ENCODE peak calls at places on chromosomes 7 and 10, in nine cellular contexts. R is SK-N-DZ; O is hypothalamus; I is stimulated activated CD4-positive, alpha-beta T cell treated with anti-CD3 and anti-CD28 coated beads, Interleukin-12 subunit alpha, Interleukin-12 subunit beta, amount 100 ng/mL, for 4 hours; Y is activated T-cell treated with anti-CD3 and anti-CD28 coated beads, Interleukin-2, amount 50 U/mL, for 72 hours; Z is hippocampal formation; P is mucosa of gallbladder; T is neuronal stem cell; G is HT-29. Q is an unnamed sample.

GRCh38 chr7:128281605-128282380 is 40.7 kb downstream of the LEP start:
- DNase-seq in R (no peak), O (no peak), I (no peak), Y (no peak), Z (no peak), P (no peak), T (no peak), G (no peak), Q (peak; percentile 14)

GRCh38 chr10:30553625-30554442 is 75.7 kb downstream of the LYZL2 start:
- DNase-seq in R (no peak), O (no peak), I (no peak), Y (no peak), Z (no peak), P (peak; percentile 80), T (peak; percentile 8), G (peak; percentile 64), Q (peak; percentile 9)

GRCh38 chr10:104641150-104642000 is at the start of gene SORCS3:
- DNase-seq in R (no peak), O (no peak), I (no peak), Y (no peak), Z (no peak), P (no peak), T (peak; percentile 44), G (no peak), Q (no peak)

GRCh38 chr7:129188372-129188891 is at the start of gene SMO:
- DNase-seq in R (peak; percentile 79), O (no peak), I (peak; percentile 17), Y (peak; percentile 29), Z (no peak), P (peak; percentile 31), T (peak; percentile 93), G (no peak), Q (no peak)

GRCh38 chr7:70178206-70178605 is 579.9 kb downstream of the AUTS2 start:
- DNase-seq in R (no peak), O (no peak), I (no peak), Y (no peak), Z (no peak), P (no peak), T (no peak), G (no peak), Q (no peak)

GRCh38 chr10:124992462-124993344 is 50.8 kb downstream of the ZRANB1 start:
- DNase-seq in R (peak; percentile 56), O (peak; percentile 43), I (no peak), Y (no peak), Z (peak; percentile 79), P (peak; percentile 74), T (peak; percentile 36), G (peak; percentile 61), Q (peak; percentile 88)

GRCh38 chr7:113730309-113730955 is 188.4 kb downstream of the PPP1R3A start:
- DNase-seq in R (no peak), O (no peak), I (no peak), Y (no peak), Z (no peak), P (no peak), T (no peak), G (no peak), Q (no peak)

GRCh38 chr10:28698075-28698474 is 20.8 kb downstream of the BAMBI start:
- DNase-seq in R (no peak), O (no peak), I (no peak), Y (no peak), Z (no peak), P (no peak), T (no peak), G (no peak), Q (no peak)

GRCh38 chr10:588246-589165 is 101.0 kb downstream of the DIP2C start:
- DNase-seq in R (peak; percentile 94), O (no peak), I (no peak), Y (no peak), Z (no peak), P (no peak), T (no peak), G (no peak), Q (no peak)

GRCh38 chr10:117967149-117967548 is 79.6 kb downstream of the RAB11FIP2 start:
- DNase-seq in R (no peak), O (no peak), I (no peak), Y (no peak), Z (no peak), P (no peak), T (no peak), G (no peak), Q (no peak)

GRCh38 chr7:15462721-15463389 is 99.0 kb downstream of the AGMO start:
- DNase-seq in R (no peak), O (no peak), I (no peak), Y (no peak), Z (no peak), P (no peak), T (no peak), G (no peak), Q (no peak)

GRCh38 chr7:97819161-97819560 is 53.0 kb downstream of the ASNS start:
- DNase-seq in R (no peak), O (no peak), I (no peak), Y (no peak), Z (no peak), P (no peak), T (no peak), G (peak; percentile 80), Q (no peak)

GRCh38 chr7:51029586-51030230 is 247.0 kb upstream of the GRB10 start:
- DNase-seq in R (no peak), O (no peak), I (no peak), Y (no peak), Z (no peak), P (no peak), T (no peak), G (no peak), Q (no peak)

GRCh38 chr7:43876976-43877745 is 7.8 kb upstream of the MRPS24 start:
- DNase-seq in R (no peak), O (no peak), I (no peak), Y (no peak), Z (no peak), P (no peak), T (no peak), G (no peak), Q (no peak)

GRCh38 chr7:54343511-54343910 is 198.7 kb upstream of the VSTM2A start:
- DNase-seq in R (no peak), O (no peak), I (no peak), Y (no peak), Z (no peak), P (no peak), T (no peak), G (no peak), Q (no peak)

GRCh38 chr10:13877154-13877909 is 290.6 kb downstream of the PRPF18 start:
- DNase-seq in R (no peak), O (no peak), I (no peak), Y (no peak), Z (no peak), P (peak; percentile 33), T (no peak), G (no peak), Q (no peak)

GRCh38 chr10:14758994-14759664 is 15.6 kb downstream of the FAM107B start:
- DNase-seq in R (no peak), O (no peak), I (peak; percentile 8), Y (peak; percentile 19), Z (no peak), P (no peak), T (no peak), G (peak; percentile 67), Q (no peak)

GRCh38 chr7:151018421-151019129 is 5.7 kb downstream of the ATG9B start:
- DNase-seq in R (no peak), O (no peak), I (peak; percentile 44), Y (peak; percentile 35), Z (no peak), P (peak; percentile 38), T (no peak), G (no peak), Q (no peak)

GRCh38 chr10:11672836-11673235 is 61.4 kb upstream of the USP6NL start:
- DNase-seq in R (no peak), O (no peak), I (no peak), Y (no peak), Z (no peak), P (no peak), T (no peak), G (no peak), Q (no peak)

GRCh38 chr7:155998766-155999630 is 186.7 kb upstream of the SHH start:
- DNase-seq in R (no peak), O (no peak), I (no peak), Y (no peak), Z (no peak), P (no peak), T (no peak), G (peak; percentile 64), Q (no peak)

GRCh38 chr10:3105166-3105565 is 37.8 kb downstream of the PFKP start:
- DNase-seq in R (no peak), O (no peak), I (no peak), Y (no peak), Z (no peak), P (no peak), T (no peak), G (no peak), Q (no peak)

GRCh38 chr10:33982995-33983394 is 648.5 kb upstream of the NRP1 start:
- DNase-seq in R (no peak), O (no peak), I (no peak), Y (no peak), Z (no peak), P (no peak), T (no peak), G (no peak), Q (no peak)

GRCh38 chr7:25720427-25720826 is 431.6 kb upstream of the NFE2L3 start:
- DNase-seq in R (peak; percentile 32), O (no peak), I (no peak), Y (no peak), Z (no peak), P (no peak), T (no peak), G (peak; percentile 23), Q (peak; percentile 37)

GRCh38 chr7:111872837-111873646 is 310.8 kb upstream of the IMMP2L start:
- DNase-seq in R (no peak), O (no peak), I (no peak), Y (no peak), Z (no peak), P (no peak), T (no peak), G (peak; percentile 9), Q (no peak)

GRCh38 chr10:132521466-132522102 is 16.0 kb upstream of the INPP5A start:
- DNase-seq in R (no peak), O (no peak), I (no peak), Y (no peak), Z (no peak), P (no peak), T (no peak), G (no peak), Q (no peak)

GRCh38 chr7:19020062-19020461 is 97.4 kb downstream of the TWIST1 start:
- DNase-seq in R (no peak), O (no peak), I (no peak), Y (no peak), Z (no peak), P (no peak), T (no peak), G (no peak), Q (no peak)

GRCh38 chr7:481219-481930 is 38.3 kb downstream of the PDGFA start:
- DNase-seq in R (no peak), O (no peak), I (no peak), Y (no peak), Z (no peak), P (no peak), T (no peak), G (no peak), Q (no peak)

GRCh38 chr7:73715648-73716317 is 3.7 kb downstream of the STX1A start:
- DNase-seq in R (peak; percentile 73), O (no peak), I (peak; percentile 52), Y (peak; percentile 86), Z (no peak), P (peak; percentile 69), T (no peak), G (peak; percentile 90), Q (no peak)

GRCh38 chr7:24334627-24335026 is 50.6 kb downstream of the NPY start:
- DNase-seq in R (peak; percentile 94), O (no peak), I (no peak), Y (no peak), Z (no peak), P (no peak), T (no peak), G (no peak), Q (no peak)

GRCh38 chr7:157820796-157821195 is 484.0 kb downstream of the DNAJB6 start:
- DNase-seq in R (no peak), O (no peak), I (no peak), Y (no peak), Z (no peak), P (no peak), T (no peak), G (no peak), Q (no peak)

GRCh38 chr7:47683485-47683898 is 101.6 kb upstream of the TNS3 start:
- DNase-seq in R (no peak), O (no peak), I (no peak), Y (no peak), Z (no peak), P (no peak), T (no peak), G (no peak), Q (no peak)

Q was measured in globus pallidus.